ENCODE peak calls at places on chromosomes 12 and 14, in seven cellular contexts. L is neuronal stem cell, I is GM23248, W is A549, K is adrenal gland, P is left lung, F is spleen. N is an unnamed sample.
A peak's percentile ranks its signal among the peaks of the same experiment; 100 is the strongest.

GRCh38 chr14:41623737-41624136 is 17.1 kb downstream of the LRFN5 start:
- DNase-seq in I (no peak), L (no peak), P (no peak), F (no peak), W (no peak), K (no peak), N (no peak)

GRCh38 chr14:23434488-23435219 is 806 bp downstream of the MYH7 start:
- DNase-seq in L (no peak), W (no peak), P (no peak), K (no peak), F (no peak), I (no peak), N (no peak)

GRCh38 chr14:78170203-78170602 is at the start of gene NRXN3:
- DNase-seq in K (no peak), P (no peak), I (no peak), L (peak; percentile 62), W (peak; percentile 16), F (no peak), N (no peak)

GRCh38 chr14:79044894-79045624 is 874.9 kb downstream of the NRXN3 start:
- DNase-seq in I (peak; percentile 87), F (no peak), W (peak; percentile 46), L (no peak), P (no peak), K (peak; percentile 16), N (no peak)

GRCh38 chr12:40622246-40622838 is 69.9 kb upstream of the CNTN1 start:
- DNase-seq in P (no peak), F (no peak), L (peak; percentile 57), W (peak; percentile 86), K (peak; percentile 56), I (peak; percentile 64), N (peak; percentile 48)

GRCh38 chr14:69779088-69779487 is 12.1 kb downstream of the SRSF5 start:
- DNase-seq in K (no peak), L (no peak), F (no peak), P (no peak), W (no peak), I (no peak), N (no peak)

GRCh38 chr14:103393687-103394626 is 8.7 kb downstream of the MARK3 start:
- DNase-seq in P (no peak), K (no peak), L (no peak), I (peak; percentile 71), W (peak; percentile 42), F (no peak), N (peak; percentile 55)

GRCh38 chr12:69161835-69162234 is 77.5 kb upstream of the CPSF6 start:
- DNase-seq in K (no peak), F (no peak), W (no peak), P (no peak), L (no peak), I (no peak), N (no peak)

GRCh38 chr14:29558516-29558915 is 369.1 kb downstream of the PRKD1 start:
- DNase-seq in W (no peak), L (no peak), F (no peak), K (no peak), I (peak; percentile 40), P (no peak), N (no peak)

GRCh38 chr12:53299101-53299453 is 418 bp upstream of the MYG1 start:
- DNase-seq in K (peak; percentile 45), P (no peak), L (no peak), W (peak; percentile 67), I (peak; percentile 92), F (no peak), N (peak; percentile 62)

GRCh38 chr12:21527451-21528180 is 1.5 kb downstream of the SPX start:
- DNase-seq in L (peak; percentile 51), I (peak; percentile 83), W (peak; percentile 75), F (peak; percentile 88), K (peak; percentile 49), P (peak; percentile 86), N (peak; percentile 57)

GRCh38 chr12:124165695-124166094 is 129.2 kb upstream of the RFLNA start:
- DNase-seq in K (no peak), F (no peak), L (no peak), P (no peak), W (no peak), I (no peak), N (no peak)

GRCh38 chr12:12786716-12787601 is 1.5 kb downstream of the APOLD1 start:
- DNase-seq in I (peak; percentile 94), P (peak; percentile 96), L (peak; percentile 40), K (peak; percentile 81), W (peak; percentile 87), F (peak; percentile 95), N (peak; percentile 87)

GRCh38 chr14:100383727-100384158 is 60.6 kb downstream of the SLC25A47 start:
- DNase-seq in F (peak; percentile 90), K (peak; percentile 76), I (peak; percentile 78), W (peak; percentile 64), L (peak; percentile 78), P (peak; percentile 90), N (peak; percentile 77)

GRCh38 chr12:111529424-111530368 is 69.4 kb downstream of the ATXN2 start:
- DNase-seq in K (peak; percentile 46), I (peak; percentile 72), F (no peak), L (peak; percentile 56), P (no peak), W (peak; percentile 74), N (no peak)

GRCh38 chr14:63922696-63923421 is 70.1 kb downstream of the SYNE2 start:
- DNase-seq in W (peak; percentile 88), I (peak; percentile 15), L (no peak), P (no peak), F (no peak), K (no peak), N (peak; percentile 49)

GRCh38 chr12:12473223-12473622 is 89.4 kb downstream of the DUSP16 start:
- DNase-seq in L (no peak), F (no peak), P (no peak), K (no peak), I (no peak), W (no peak), N (no peak)

GRCh38 chr12:82650627-82651337 is 35.9 kb upstream of the TMTC2 start:
- DNase-seq in W (peak; percentile 96), F (no peak), I (peak; percentile 39), L (no peak), K (no peak), P (no peak), N (no peak)

GRCh38 chr12:69112616-69113015 is 126.8 kb upstream of the CPSF6 start:
- DNase-seq in I (no peak), P (no peak), L (no peak), F (no peak), W (no peak), K (no peak), N (no peak)

GRCh38 chr12:69000540-69001243 is 67.7 kb upstream of the CPM start:
- DNase-seq in I (peak; percentile 77), P (no peak), K (no peak), F (no peak), L (no peak), W (no peak), N (no peak)

GRCh38 chr14:52879958-52880357 is 70.9 kb downstream of the FERMT2 start:
- DNase-seq in W (no peak), L (no peak), K (no peak), I (peak; percentile 12), P (no peak), F (no peak), N (no peak)

GRCh38 chr12:131788070-131788469 is 40.1 kb upstream of the MMP17 start:
- DNase-seq in W (no peak), I (no peak), P (no peak), L (no peak), K (no peak), F (peak; percentile 20), N (no peak)
- H3K4me3 ChIP-seq in W (no peak overlapping the region), I (no peak overlapping the region), P (no peak overlapping the region), L (no peak overlapping the region), K (no peak overlapping the region), F (no peak overlapping the region), N (no peak overlapping the region)

DNA sequence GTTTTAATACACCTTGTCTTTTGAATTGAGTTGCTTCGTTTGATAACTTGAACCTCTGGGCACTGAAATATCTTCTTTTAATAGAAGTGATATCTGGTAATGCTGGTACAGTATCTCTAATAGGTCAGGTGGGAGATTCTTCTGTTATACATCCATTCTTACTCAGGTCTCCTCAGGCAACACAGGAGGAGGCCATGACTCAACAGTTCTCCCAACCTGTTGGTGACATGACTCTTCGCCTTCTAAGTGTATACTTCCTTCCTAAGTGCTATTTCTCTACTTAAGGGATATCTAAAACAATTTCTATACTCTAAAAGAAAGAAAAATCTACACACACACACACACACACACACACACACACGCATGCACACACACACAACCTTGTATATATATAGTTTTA is 509.1 kb downstream of the PCNX1 start:
- DNase-seq in I (peak; percentile 42), L (no peak), K (no peak), P (no peak), W (no peak), F (no peak), N (no peak)
- H3K27ac ChIP-seq in I (peak overlapping the region; percentile 74), L (no peak overlapping the region), K (no peak overlapping the region), P (no peak overlapping the region), W (no peak overlapping the region), F (peak overlapping the region; percentile 51), N (no peak overlapping the region)

GRCh38 chr12:47088021-47088944 is 8.5 kb upstream of the AMIGO2 start:
- DNase-seq in F (no peak), W (peak; percentile 94), I (no peak), K (no peak), L (no peak), P (no peak), N (no peak)

GRCh38 chr12:47084172-47084571 is 4.4 kb upstream of the AMIGO2 start:
- DNase-seq in I (no peak), L (no peak), F (no peak), W (no peak), P (no peak), K (no peak), N (no peak)

GRCh38 chr12:47082963-47083621 is 3.3 kb upstream of the AMIGO2 start:
- DNase-seq in K (no peak), F (no peak), L (no peak), W (peak; percentile 95), I (peak; percentile 95), P (no peak), N (no peak)

GRCh38 chr12:47087088-47087688 is 7.4 kb upstream of the AMIGO2 start:
- DNase-seq in L (no peak), I (no peak), P (no peak), K (no peak), F (no peak), W (peak; percentile 31), N (no peak)

GRCh38 chr12:47085815-47086252 is 6.1 kb upstream of the AMIGO2 start:
- DNase-seq in K (no peak), L (no peak), F (no peak), P (no peak), I (peak; percentile 69), W (peak; percentile 94), N (no peak)
- H3K4me3 ChIP-seq in K (no peak overlapping the region), L (no peak overlapping the region), F (no peak overlapping the region), P (no peak overlapping the region), I (no peak overlapping the region), W (no peak overlapping the region), N (peak overlapping the region; percentile 0)

DNA sequence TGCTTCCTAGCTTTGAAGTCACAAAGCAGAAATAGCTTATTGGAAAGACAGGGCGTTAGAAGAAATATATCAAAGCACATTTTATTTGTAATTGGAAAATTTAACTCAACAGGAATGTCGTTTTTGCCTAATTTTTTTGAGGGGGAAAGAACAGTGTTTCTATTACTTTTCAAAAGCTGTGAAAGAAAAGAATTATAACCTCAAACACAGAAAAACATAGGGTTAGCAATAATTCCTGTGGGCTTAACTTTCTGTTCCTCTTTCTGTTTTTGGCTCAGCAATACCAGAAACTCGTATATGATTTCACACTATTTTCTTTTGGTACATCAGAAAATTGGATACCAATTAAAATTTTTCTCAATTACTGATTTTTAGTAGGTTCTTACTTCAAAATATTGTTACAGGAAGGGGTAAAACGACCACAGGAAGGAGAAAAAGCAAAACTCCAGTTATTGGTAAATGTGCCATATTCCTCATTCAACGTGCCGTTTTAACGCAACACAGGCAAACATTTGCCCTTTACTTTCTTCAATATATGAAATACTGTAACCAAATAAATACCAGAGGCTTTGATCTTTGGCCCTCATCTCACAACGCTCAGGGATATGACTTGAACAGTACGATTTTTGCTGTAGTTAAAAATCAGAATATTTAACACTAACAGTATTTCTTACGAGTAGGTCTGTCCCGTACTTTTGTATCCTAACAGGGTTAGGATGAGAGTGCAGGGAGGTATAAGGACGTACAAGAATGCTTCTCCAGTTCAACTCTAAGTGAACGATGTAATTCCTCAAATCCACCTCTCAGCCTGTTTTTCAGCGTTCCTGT is 1.3 kb upstream of the RNU6-7 start:
- DNase-seq in K (no peak), F (no peak), W (no peak), I (no peak), L (no peak), P (no peak), N (no peak)
- H3K27ac ChIP-seq in K (peak overlapping the region; percentile 90), F (peak overlapping the region; percentile 87), W (peak overlapping the region; percentile 80), I (no peak overlapping the region), L (no peak overlapping the region), P (peak overlapping the region; percentile 80), N (peak overlapping the region; percentile 95)